ENCODE peak calls at places on chromosomes 16 and 17, in ten cellular contexts. K, C, O, G, I, L, S, Y, A and P are unnamed samples.

GRCh38 chr16:4315185-4316102 is at the start of gene GLIS2:
- DNase-seq in K (peak), C (peak), O (no peak), G (peak), I (peak), L (no peak), S (peak), Y (peak), A (peak), P (peak)

GRCh38 chr16:87132361-87133014 is 184.7 kb downstream of the C16orf95 start:
- DNase-seq in K (no peak), C (peak), O (no peak), G (no peak), I (no peak), L (no peak), S (peak), Y (no peak), A (no peak), P (no peak)

GRCh38 chr17:64781394-64781793 is 119.3 kb upstream of the SMURF2 start:
- DNase-seq in K (peak), C (no peak), O (no peak), G (peak), I (peak), L (peak), S (peak), Y (peak), A (peak), P (peak)

GRCh38 chr17:79920751-79921410 is 81.6 kb upstream of the CBX4 start:
- DNase-seq in K (no peak), C (no peak), O (no peak), G (no peak), I (no peak), L (no peak), S (no peak), Y (no peak), A (no peak), P (no peak)

GRCh38 chr17:3890082-3890892 is 2.6 kb downstream of the CAMKK1 start:
- DNase-seq in K (peak), C (peak), O (peak), G (peak), I (no peak), L (no peak), S (peak), Y (peak), A (no peak), P (no peak)

GRCh38 chr16:31899505-31899904 is 25.9 kb downstream of the ZNF267 start:
- DNase-seq in K (no peak), C (no peak), O (no peak), G (no peak), I (no peak), L (no peak), S (no peak), Y (no peak), A (no peak), P (no peak)

GRCh38 chr17:69608808-69609494 is 194.5 kb downstream of the MAP2K6 start:
- DNase-seq in K (no peak), C (peak), O (no peak), G (peak), I (no peak), L (no peak), S (peak), Y (peak), A (no peak), P (no peak)

GRCh38 chr17:1762906-1763829 is 1.3 kb downstream of the SERPINF1 start:
- DNase-seq in K (peak), C (peak), O (no peak), G (peak), I (no peak), L (no peak), S (peak), Y (no peak), A (no peak), P (no peak)

GRCh38 chr16:53743149-53743566 is 39.2 kb downstream of the FTO start:
- DNase-seq in K (no peak), C (no peak), O (no peak), G (no peak), I (peak), L (no peak), S (peak), Y (peak), A (peak), P (peak)

GRCh38 chr16:21302898-21303528 is 24.9 kb upstream of the CRYM start:
- DNase-seq in K (no peak), C (peak), O (no peak), G (no peak), I (no peak), L (no peak), S (peak), Y (no peak), A (no peak), P (no peak)

GRCh38 chr16:14302399-14303181 is 231.5 kb downstream of the MRTFB start:
- DNase-seq in K (peak), C (no peak), O (no peak), G (peak), I (peak), L (peak), S (peak), Y (peak), A (no peak), P (no peak)

GRCh38 chr17:76511562-76512365 is 10.5 kb upstream of the RHBDF2 start:
- DNase-seq in K (no peak), C (no peak), O (no peak), G (no peak), I (no peak), L (no peak), S (no peak), Y (no peak), A (no peak), P (no peak)

GRCh38 chr16:1031666-1032065 is 40.9 kb upstream of the SSTR5 start:
- DNase-seq in K (no peak), C (no peak), O (no peak), G (no peak), I (no peak), L (no peak), S (no peak), Y (no peak), A (no peak), P (no peak)